ENCODE peak calls at places on chromosomes 12 and 14, in four cellular contexts. N, H, L and C are unnamed samples.

GRCh38 chr12:29611906-29612305 is 114.4 kb upstream of the OVCH1 start:
- DNase-seq in N (peak), H (peak), L (no peak), C (no peak)

GRCh38 chr12:6383572-6384498 is at the start of gene LTBR:
- DNase-seq in N (peak), H (peak), L (peak), C (peak)

GRCh38 chr12:91965781-91966180 is 179.9 kb downstream of the BTG1 start:
- DNase-seq in N (no peak), H (no peak), L (no peak), C (no peak)

GRCh38 chr12:51320695-51321320 is 3.2 kb downstream of the BIN2 start:
- DNase-seq in N (peak), H (peak), L (no peak), C (no peak)

GRCh38 chr12:87336814-87337336 is 692.3 kb downstream of the C12orf50 start:
- DNase-seq in N (no peak), H (peak), L (no peak), C (no peak)

GRCh38 chr12:121964813-121965643 is 46.6 kb downstream of the CFAP251 start:
- DNase-seq in N (peak), H (peak), L (no peak), C (no peak)

GRCh38 chr14:53896773-53897172 is 59.9 kb downstream of the BMP4 start:
- DNase-seq in N (no peak), H (no peak), L (no peak), C (no peak)

GRCh38 chr14:102097441-102098135 is 10.7 kb upstream of the HSP90AA1 start:
- DNase-seq in N (no peak), H (no peak), L (no peak), C (no peak)

GRCh38 chr12:106282457-106283097 is 20.0 kb upstream of the TCP11L2 start:
- DNase-seq in N (peak), H (peak), L (no peak), C (no peak)

GRCh38 chr14:87097021-87097420 is 896.0 kb downstream of the GALC start:
- DNase-seq in N (no peak), H (no peak), L (no peak), C (no peak)

GRCh38 chr12:52464921-52465320 is 8.7 kb downstream of the KRT6C start:
- DNase-seq in N (no peak), H (no peak), L (no peak), C (no peak)

GRCh38 chr12:47120736-47121135 is 41.0 kb upstream of the AMIGO2 start:
- DNase-seq in N (no peak), H (no peak), L (no peak), C (no peak)

GRCh38 chr14:99035712-99036593 is 236.0 kb downstream of the BCL11B start:
- DNase-seq in N (peak), H (peak), L (peak), C (peak)